ENCODE peak calls at places on chromosomes 5 and 9, in four cellular contexts. R is CD8-positive, alpha-beta memory T cell; U is left ventricle myocardium inferior; J is GM23248. V is an unnamed sample. For H3K4me1, the result is how much of the 10 kb centered on the place peaks cover.

GRCh38 chr9:5459289-5459829 is 9.0 kb downstream of the CD274 start:
- DNase-seq in R (no peak), U (no peak), J (peak), V (no peak)

GRCh38 chr5:158435161-158435616 is 576.2 kb upstream of the CLINT1 start:
- DNase-seq in R (peak), U (no peak), J (peak), V (no peak)

GRCh38 chr9:130426883-130427282 is 17.9 kb upstream of the ASS1 start:
- DNase-seq in R (no peak), U (no peak), J (peak), V (no peak)

GRCh38 chr9:110115341-110115820 is 92.6 kb downstream of the C9orf152 start:
- DNase-seq in R (no peak), U (peak), J (peak), V (no peak)

GRCh38 chr5:34858798-34859197 is 19.8 kb downstream of the TTC23L start:
- DNase-seq in R (no peak), U (no peak), J (peak), V (no peak)

GRCh38 chr9:69697475-69697874 is 25.3 kb upstream of the APBA1 start:
- DNase-seq in R (no peak), U (no peak), J (no peak), V (no peak)

GRCh38 chr5:44644628-44645027 is 164.1 kb upstream of the MRPS30 start:
- DNase-seq in R (no peak), U (no peak), J (no peak), V (no peak)

GRCh38 chr5:104569621-104570020 is 1007.0 kb upstream of the NUDT12 start:
- DNase-seq in R (no peak), U (no peak), J (no peak), V (no peak)

DNA sequence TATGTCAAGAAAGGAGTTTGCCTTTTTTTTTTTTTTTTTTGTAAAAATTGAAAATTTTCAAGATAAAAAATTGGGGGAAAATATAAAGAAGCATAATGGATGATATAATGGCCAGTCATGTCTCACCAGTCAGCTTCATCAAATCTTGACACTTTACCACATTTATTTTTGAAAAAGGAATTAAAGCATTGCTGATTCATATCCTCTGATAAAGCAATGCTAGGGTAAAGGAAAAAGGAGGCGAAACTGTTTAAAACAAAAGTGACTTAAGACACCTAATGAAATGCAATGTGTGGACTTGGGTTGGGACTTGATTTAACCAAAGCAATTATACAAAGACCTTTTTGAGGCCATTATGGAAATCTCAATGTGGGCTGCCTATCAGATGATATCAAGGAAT is 208.5 kb downstream of the ARHGAP26 start:
- DNase-seq in R (no peak), U (no peak), J (peak), V (no peak)
- H3K27ac ChIP-seq in R (peak), U (no peak), J (no peak), V (no peak)

GRCh38 chr5:181222630-181223040 is 446 bp upstream of the TRIM41 start:
- DNase-seq in R (no peak), U (no peak), J (peak), V (no peak)
- H3K4me1 ChIP-seq in R (half or more), U (under half), J (under half), V (under half)

GRCh38 chr5:120464627-120465280 is 654 bp downstream of the PRR16 start:
- DNase-seq in R (no peak), U (peak), J (peak), V (peak)
- H3K27ac ChIP-seq in R (no peak), U (peak), J (peak), V (peak)

GRCh38 chr5:32069396-32069795 is 104.7 kb downstream of the GOLPH3 start:
- DNase-seq in R (no peak), U (no peak), J (no peak), V (peak)

GRCh38 chr5:32066448-32066847 is 107.7 kb downstream of the GOLPH3 start:
- DNase-seq in R (no peak), U (no peak), J (no peak), V (no peak)

GRCh38 chr5:32067774-32068173 is 106.3 kb downstream of the GOLPH3 start:
- DNase-seq in R (no peak), U (no peak), J (no peak), V (no peak)

GRCh38 chr5:32071351-32071944 is 102.7 kb downstream of the GOLPH3 start:
- DNase-seq in R (no peak), U (no peak), J (peak), V (peak)

DNA sequence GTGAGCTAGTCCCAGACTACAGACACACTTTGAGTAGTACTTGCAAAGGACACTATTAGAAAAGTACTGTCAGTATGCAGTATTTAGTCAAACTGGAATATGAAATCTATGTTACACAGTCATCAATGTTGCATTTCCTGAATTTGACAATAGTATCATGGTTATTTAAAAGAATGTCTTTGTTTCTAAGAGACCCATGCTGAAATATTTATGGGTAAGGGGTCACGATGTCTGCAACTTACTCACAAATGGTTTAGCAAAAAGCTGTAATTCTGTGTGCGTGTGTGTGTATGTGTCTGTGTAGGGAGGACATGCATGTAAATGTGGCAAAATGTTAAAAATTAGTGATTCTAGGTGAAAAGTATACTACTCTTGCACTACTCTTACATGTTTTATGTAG is 105.6 kb downstream of the GOLPH3 start:
- DNase-seq in R (no peak), U (no peak), J (no peak), V (no peak)
- H3K4me1 ChIP-seq in R (under half), U (under half), J (under half), V (under half)

GRCh38 chr5:76014005-76014404 is 69.2 kb upstream of the SV2C start:
- DNase-seq in R (no peak), U (no peak), J (no peak), V (no peak)
- H3K27ac ChIP-seq in R (no peak), U (no peak), J (no peak), V (no peak)

DNA sequence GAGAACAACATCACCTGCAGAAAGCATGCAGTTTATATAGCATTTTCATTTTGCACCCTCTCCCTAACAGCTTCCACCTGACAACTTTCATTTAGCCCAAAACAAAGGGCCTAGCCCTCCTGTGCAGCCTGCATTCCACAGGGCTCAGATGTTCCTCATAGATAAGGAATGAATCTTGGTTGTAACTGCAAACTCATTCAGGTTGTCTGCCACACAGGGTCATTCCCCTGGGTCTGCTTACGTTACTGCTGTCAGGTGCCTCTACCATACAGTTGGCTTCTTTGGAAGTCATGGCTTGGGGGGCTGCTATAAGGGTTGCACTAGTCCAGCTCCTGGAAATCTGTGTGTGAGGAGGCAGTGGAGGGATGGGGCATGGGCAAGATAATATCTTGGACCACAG is 2.7 kb upstream of the DCP2 start:
- DNase-seq in R (no peak), U (no peak), J (no peak), V (no peak)
- H3K4me1 ChIP-seq in R (under half), U (under half), J (under half), V (under half)

GRCh38 chr5:54022156-54022685 is 288.2 kb downstream of the ARL15 start:
- DNase-seq in R (no peak), U (no peak), J (no peak), V (no peak)
- H3K27ac ChIP-seq in R (no peak), U (no peak), J (no peak), V (no peak)

V was measured in right atrium auricular region.